ENCODE peak calls at places on chromosomes 7 and 10, in seven cellular contexts. V, K, F, E, W, U and G are unnamed samples.

GRCh38 chr7:38107486-38107893 is 70.6 kb upstream of the STARD3NL start:
- DNase-seq in U (peak; percentile 76), F (peak; percentile 45), E (peak; percentile 50), V (peak; percentile 76), W (peak; percentile 84), K (peak; percentile 8), G (no peak)

GRCh38 chr10:612696-613095 is 76.8 kb downstream of the DIP2C start:
- DNase-seq in V (no peak), E (no peak), W (no peak), U (no peak), F (no peak), K (no peak), G (no peak)

GRCh38 chr10:123516291-123516690 is 149.9 kb upstream of the GPR26 start:
- DNase-seq in F (no peak), W (no peak), U (no peak), V (no peak), E (no peak), K (no peak), G (no peak)

GRCh38 chr10:26805567-26806245 is 55.1 kb downstream of the ABI1 start:
- DNase-seq in V (no peak), F (no peak), W (no peak), K (no peak), U (no peak), E (no peak), G (no peak)

GRCh38 chr7:73904219-73905136 is 43.5 kb downstream of the TMEM270 start:
- DNase-seq in U (no peak), F (no peak), W (no peak), E (no peak), K (no peak), V (no peak), G (peak; percentile 80)

GRCh38 chr10:3222068-3222467 is 49.5 kb upstream of the PITRM1 start:
- DNase-seq in E (no peak), K (no peak), W (no peak), U (no peak), F (no peak), V (no peak), G (no peak)

GRCh38 chr10:93175490-93175889 is 101.8 kb downstream of the CYP26A1 start:
- DNase-seq in E (no peak), K (no peak), U (no peak), V (peak; percentile 21), W (no peak), F (no peak), G (no peak)

GRCh38 chr7:45179666-45180065 is 22.1 kb downstream of the RAMP3 start:
- DNase-seq in K (no peak), U (no peak), E (no peak), V (no peak), W (no peak), F (no peak), G (no peak)

GRCh38 chr7:114944742-114945625 is 23.1 kb downstream of the MDFIC start:
- DNase-seq in W (no peak), V (peak; percentile 33), U (peak; percentile 22), K (no peak), E (no peak), F (no peak), G (peak; percentile 64)

GRCh38 chr7:26397786-26398435 is 106.2 kb downstream of the SNX10 start:
- DNase-seq in E (no peak), K (no peak), U (peak; percentile 37), V (peak; percentile 59), F (peak; percentile 50), W (no peak), G (no peak)

GRCh38 chr7:115252461-115252860 is 330.6 kb downstream of the MDFIC start:
- DNase-seq in K (no peak), W (no peak), F (no peak), V (no peak), U (no peak), E (no peak), G (no peak)

GRCh38 chr7:93980744-93981479 is 23.2 kb downstream of the BET1 start:
- DNase-seq in U (no peak), W (no peak), K (no peak), E (no peak), F (no peak), V (no peak), G (no peak)

GRCh38 chr10:63355682-63356081 is 110.1 kb downstream of the JMJD1C start:
- DNase-seq in W (no peak), V (no peak), U (no peak), F (no peak), K (no peak), E (no peak), G (no peak)

GRCh38 chr7:83159731-83160130 is 3.0 kb downstream of the PCLO start:
- DNase-seq in U (no peak), F (no peak), W (no peak), V (no peak), K (no peak), E (no peak), G (no peak)

GRCh38 chr7:105643384-105643783 is 62.1 kb upstream of the EFCAB10 start:
- DNase-seq in U (no peak), E (no peak), V (peak; percentile 51), F (no peak), W (no peak), K (no peak), G (no peak)

GRCh38 chr7:35749548-35749947 is 51.3 kb upstream of the SEPTIN7 start:
- DNase-seq in F (no peak), E (no peak), K (no peak), U (no peak), W (no peak), V (no peak), G (no peak)

GRCh38 chr7:7628476-7628875 is 12.1 kb upstream of the UMAD1 start:
- DNase-seq in V (no peak), W (no peak), E (no peak), U (no peak), F (no peak), K (no peak), G (no peak)

DNA sequence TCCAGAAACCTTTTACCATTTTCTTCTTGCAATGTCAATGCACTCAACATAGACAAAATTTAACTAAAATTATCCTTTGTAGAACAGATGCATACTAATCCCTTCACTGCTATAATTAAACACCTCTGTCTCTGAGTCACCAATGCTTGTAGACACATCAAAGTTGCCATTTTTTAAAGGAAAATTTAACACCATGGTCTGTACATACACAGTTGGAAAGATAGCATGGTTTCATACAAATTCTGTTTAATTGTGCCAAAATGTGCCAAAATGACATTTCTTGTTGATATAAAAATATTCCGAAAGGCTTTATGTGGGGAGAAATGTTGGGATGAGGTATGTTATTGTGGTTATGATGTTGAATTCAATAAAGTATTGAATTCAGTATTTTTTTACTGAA is 125.8 kb downstream of the NEUROD6 start:
- DNase-seq in F (no peak), U (no peak), W (no peak), V (no peak), E (no peak), K (no peak), G (no peak)
- TF ChIP-seq CTCF in F (no peak), U (no peak), W (no peak), V (no peak), E (no peak), K (no peak), G (no peak)

DNA sequence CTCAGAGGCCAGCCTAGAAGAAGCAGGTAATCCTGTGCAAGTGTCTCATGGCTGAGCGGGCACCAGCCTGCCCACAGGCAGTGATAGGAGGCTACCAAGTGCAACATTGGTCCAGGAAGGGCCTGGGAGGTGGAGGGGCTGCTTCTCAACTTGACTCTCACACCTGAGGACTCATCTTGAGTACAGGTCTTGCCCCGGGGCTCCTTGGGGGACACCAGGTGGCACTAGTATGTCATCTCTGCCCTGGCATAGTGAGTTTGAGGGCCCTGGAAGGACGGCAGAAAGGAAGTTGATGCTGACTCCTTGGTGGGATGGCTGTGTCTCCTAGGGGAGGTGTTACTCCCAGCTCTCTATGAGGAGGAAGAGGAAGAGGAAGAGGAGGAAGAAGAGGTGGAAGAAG is 2.3 kb downstream of the CCDC136 start:
- DNase-seq in F (no peak), U (no peak), W (peak; percentile 54), K (no peak), V (no peak), E (no peak), G (no peak)
- TF ChIP-seq CTCF in F (no peak), U (no peak), W (peak; percentile 26), K (peak; percentile 2), V (no peak), E (no peak), G (peak; percentile 22)

GRCh38 chr10:21336476-21337170 is 188.9 kb downstream of the SKIDA1 start:
- DNase-seq in K (peak; percentile 92), W (no peak), V (no peak), F (peak; percentile 37), U (peak; percentile 24), E (no peak), G (no peak)
- TF ChIP-seq CTCF in K (peak; percentile 21), W (no peak), V (no peak), F (no peak), U (no peak), E (no peak), G (peak; percentile 44)

GRCh38 chr7:151830121-151830815 is 46.6 kb downstream of the PRKAG2 start:
- DNase-seq in V (no peak), K (no peak), E (no peak), W (no peak), U (no peak), F (no peak), G (peak; percentile 81)
- TF ChIP-seq CTCF in V (no peak), K (no peak), E (no peak), W (no peak), U (no peak), F (no peak), G (no peak)